ENCODE peak calls at places on chromosome 20, in five cellular contexts. D is ovary, O is astrocyte of the hippocampus, U is BJ, F is tibial nerve. T is an unnamed sample.

GRCh38 chr20:41249781-41250281 is 67.7 kb downstream of the ZHX3 start:
- DNase-seq in D (peak; percentile 79), O (peak; percentile 74), U (no peak), F (no peak), T (peak; percentile 57)

GRCh38 chr20:58043122-58043865 is 185.2 kb downstream of the ANKRD60 start:
- DNase-seq in D (no peak), O (no peak), U (no peak), F (no peak), T (no peak)

GRCh38 chr20:23077277-23077676 is 8.8 kb downstream of the CD93 start:
- DNase-seq in D (no peak), O (no peak), U (no peak), F (no peak), T (no peak)

GRCh38 chr20:59776626-59777320 is 156.7 kb downstream of the SYCP2 start:
- DNase-seq in D (no peak), O (no peak), U (no peak), F (no peak), T (no peak)

GRCh38 chr20:46152824-46153586 is 34.9 kb downstream of the CD40 start:
- DNase-seq in D (no peak), O (no peak), U (no peak), F (no peak), T (no peak)

GRCh38 chr20:4159765-4160490 is 144.6 kb upstream of the RNF24 start:
- DNase-seq in D (no peak), O (no peak), U (no peak), F (no peak), T (no peak)

GRCh38 chr20:62972270-62973032 is 19.9 kb downstream of the SLC17A9 start:
- DNase-seq in D (peak; percentile 84), O (peak; percentile 91), U (no peak), F (peak; percentile 88), T (peak; percentile 81)

GRCh38 chr20:48461351-48461750 is 366.4 kb downstream of the PREX1 start:
- DNase-seq in D (no peak), O (no peak), U (no peak), F (no peak), T (no peak)

GRCh38 chr20:13046409-13046808 is 37.6 kb downstream of the SPTLC3 start:
- DNase-seq in D (no peak), O (no peak), U (no peak), F (no peak), T (no peak)

GRCh38 chr20:13462091-13462490 is 176.6 kb downstream of the TASP1 start:
- DNase-seq in D (no peak), O (peak; percentile 16), U (no peak), F (no peak), T (no peak)

GRCh38 chr20:34754611-34755010 is 50.5 kb downstream of the TP53INP2 start:
- DNase-seq in D (no peak), O (no peak), U (no peak), F (no peak), T (no peak)

GRCh38 chr20:49562341-49563014 is 5.5 kb downstream of the PTGIS start:
- DNase-seq in D (peak; percentile 91), O (peak; percentile 92), U (peak; percentile 59), F (peak; percentile 77), T (peak; percentile 94)

GRCh38 chr20:30505566-30505965 is 751.9 kb upstream of the DEFB115 start:
- DNase-seq in D (no peak), O (no peak), U (no peak), F (no peak), T (no peak)

GRCh38 chr20:46128310-46129151 is 10.4 kb downstream of the CD40 start:
- DNase-seq in D (no peak), O (peak; percentile 52), U (no peak), F (peak; percentile 22), T (no peak)

GRCh38 chr20:62776692-62777527 is 19.4 kb upstream of the MRGBP start:
- DNase-seq in D (no peak), O (no peak), U (no peak), F (no peak), T (no peak)

GRCh38 chr20:16229813-16230212 is 343.4 kb downstream of the KIF16B start:
- DNase-seq in D (no peak), O (no peak), U (no peak), F (no peak), T (no peak)

GRCh38 chr20:57596998-57597939 is 23.0 kb downstream of the ZBP1 start:
- DNase-seq in D (peak; percentile 72), O (peak; percentile 78), U (no peak), F (peak; percentile 61), T (peak; percentile 62)

GRCh38 chr20:47262365-47263013 is 94.0 kb downstream of the ZMYND8 start:
- DNase-seq in D (no peak), O (no peak), U (no peak), F (no peak), T (no peak)

GRCh38 chr20:9179193-9179802 is 110.4 kb downstream of the PLCB4 start:
- DNase-seq in D (no peak), O (peak; percentile 64), U (no peak), F (no peak), T (no peak)

GRCh38 chr20:8932192-8933150 is 136.4 kb upstream of the PLCB4 start:
- DNase-seq in D (no peak), O (peak; percentile 49), U (peak; percentile 88), F (no peak), T (peak; percentile 30)

GRCh38 chr20:62183426-62184142 is 756 bp downstream of the MTG2 start:
- DNase-seq in D (no peak), O (peak; percentile 29), U (no peak), F (no peak), T (no peak)

GRCh38 chr20:45311589-45312211 is 3.6 kb upstream of the MATN4 start:
- DNase-seq in D (peak; percentile 31), O (peak; percentile 67), U (no peak), F (peak; percentile 35), T (peak; percentile 31)

GRCh38 chr20:40668449-40669228 is 20.4 kb downstream of the MAFB start:
- DNase-seq in D (no peak), O (no peak), U (no peak), F (no peak), T (no peak)

GRCh38 chr20:63351811-63352591 is 9.1 kb downstream of the CHRNA4 start:
- DNase-seq in D (no peak), O (no peak), U (no peak), F (no peak), T (no peak)

GRCh38 chr20:1567392-1568165 is 10.1 kb upstream of the SIRPD start:
- DNase-seq in D (no peak), O (peak; percentile 7), U (peak; percentile 32), F (no peak), T (no peak)

GRCh38 chr20:36768768-36769430 is 4.7 kb downstream of the DSN1 start:
- DNase-seq in D (no peak), O (peak; percentile 39), U (peak; percentile 52), F (no peak), T (no peak)

GRCh38 chr20:25271486-25272222 is 23.8 kb downstream of the PYGB start:
- DNase-seq in D (peak; percentile 8), O (no peak), U (no peak), F (no peak), T (peak; percentile 11)

GRCh38 chr20:64103871-64104666 is 3.3 kb downstream of the NPBWR2 start:
- DNase-seq in D (no peak), O (no peak), U (no peak), F (no peak), T (no peak)

GRCh38 chr20:48738399-48739304 is 89.1 kb downstream of the PREX1 start:
- DNase-seq in D (no peak), O (no peak), U (no peak), F (no peak), T (no peak)

GRCh38 chr20:4817230-4817671 is 95.5 kb downstream of the PRND start:
- DNase-seq in D (no peak), O (no peak), U (no peak), F (no peak), T (no peak)

GRCh38 chr20:3843490-3843889 is 3.1 kb upstream of the MAVS start:
- DNase-seq in D (no peak), O (peak; percentile 26), U (no peak), F (no peak), T (no peak)

GRCh38 chr20:860891-861290 is 27.4 kb downstream of the FAM110A start:
- DNase-seq in D (no peak), O (no peak), U (no peak), F (no peak), T (no peak)

GRCh38 chr20:41862023-41862422 is 243.8 kb upstream of the CHD6 start:
- DNase-seq in D (no peak), O (peak; percentile 18), U (no peak), F (no peak), T (no peak)

GRCh38 chr20:43388267-43389081 is 69.2 kb upstream of the SRSF6 start:
- DNase-seq in D (peak; percentile 38), O (no peak), U (no peak), F (no peak), T (peak; percentile 45)

GRCh38 chr20:49766979-49767419 is 45.6 kb upstream of the SLC9A8 start:
- DNase-seq in D (no peak), O (no peak), U (no peak), F (no peak), T (no peak)